ENCODE peak calls at places on chromosomes 12 and 14, in six cellular contexts. G is Karpas-422; N is SJSA1; W is CD8-positive, alpha-beta memory T cell; M is keratinocyte; X is left lung. S is an unnamed sample.

GRCh38 chr12:68290126-68290525 is 36.7 kb upstream of the IL22 start:
- DNase-seq in G (no peak), N (no peak), W (no peak), M (no peak), X (no peak), S (no peak)

GRCh38 chr14:36975834-36976233 is 196.6 kb downstream of the SLC25A21 start:
- DNase-seq in G (peak; percentile 60), N (no peak), W (no peak), M (no peak), X (no peak), S (no peak)

GRCh38 chr12:7905071-7905470 is 30.9 kb downstream of the SLC2A3 start:
- DNase-seq in G (no peak), N (no peak), W (no peak), M (no peak), X (no peak), S (no peak)

GRCh38 chr12:124700810-124701594 is 133.6 kb upstream of the NCOR2 start:
- DNase-seq in G (no peak), N (peak; percentile 73), W (no peak), M (no peak), X (peak; percentile 79), S (peak; percentile 62)

GRCh38 chr12:6018265-6018664 is 73.2 kb upstream of the ANO2 start:
- DNase-seq in G (no peak), N (no peak), W (no peak), M (no peak), X (no peak), S (no peak)

GRCh38 chr14:69298131-69299071 is 38.4 kb downstream of the GALNT16 start:
- DNase-seq in G (no peak), N (no peak), W (no peak), M (no peak), X (no peak), S (no peak)

GRCh38 chr14:25833341-25834121 is 764.3 kb downstream of the NOVA1 start:
- DNase-seq in G (peak; percentile 77), N (no peak), W (no peak), M (no peak), X (no peak), S (peak; percentile 15)

GRCh38 chr12:97093187-97093683 is 186.2 kb downstream of the NEDD1 start:
- DNase-seq in G (no peak), N (no peak), W (no peak), M (no peak), X (no peak), S (no peak)

GRCh38 chr14:61153436-61153835 is 127.7 kb downstream of the TMEM30B start:
- DNase-seq in G (no peak), N (peak; percentile 55), W (no peak), M (no peak), X (no peak), S (no peak)

GRCh38 chr12:26867084-26867483 is 34.1 kb upstream of the ITPR2 start:
- DNase-seq in G (no peak), N (no peak), W (no peak), M (no peak), X (no peak), S (no peak)

GRCh38 chr12:113136128-113136989 is 798 bp upstream of the RASAL1 start:
- DNase-seq in G (peak; percentile 72), N (no peak), W (peak; percentile 59), M (no peak), X (no peak), S (no peak)

GRCh38 chr14:73774671-73775070 is 60.5 kb upstream of the PNMA1 start:
- DNase-seq in G (no peak), N (no peak), W (no peak), M (no peak), X (no peak), S (no peak)

GRCh38 chr12:109739747-109740693 is 26.4 kb downstream of the FAM222A start:
- DNase-seq in G (peak; percentile 79), N (no peak), W (peak; percentile 35), M (no peak), X (peak; percentile 28), S (peak; percentile 3)

GRCh38 chr12:15829949-15830348 is 40.8 kb upstream of the EPS8 start:
- DNase-seq in G (no peak), N (peak; percentile 26), W (no peak), M (no peak), X (no peak), S (no peak)

GRCh38 chr12:121811434-121812319 is 7.9 kb downstream of the SETD1B start:
- DNase-seq in G (peak; percentile 86), N (peak; percentile 62), W (peak; percentile 75), M (no peak), X (peak; percentile 95), S (peak; percentile 80)

GRCh38 chr12:4855121-4855924 is 54.4 kb upstream of the KCNA1 start:
- DNase-seq in G (peak; percentile 91), N (peak; percentile 66), W (peak; percentile 53), M (peak; percentile 35), X (no peak), S (peak; percentile 25)

GRCh38 chr12:42508913-42509312 is 80.6 kb downstream of the PRICKLE1 start:
- DNase-seq in G (no peak), N (no peak), W (no peak), M (no peak), X (no peak), S (no peak)

GRCh38 chr14:71749613-71750238 is 182.5 kb upstream of the RGS6 start:
- DNase-seq in G (no peak), N (no peak), W (no peak), M (no peak), X (no peak), S (no peak)

GRCh38 chr12:15856097-15856982 is 25.8 kb upstream of the STRAP start:
- DNase-seq in G (peak; percentile 85), N (peak; percentile 49), W (peak; percentile 50), M (no peak), X (peak; percentile 5), S (no peak)

GRCh38 chr12:46402861-46403731 is 30.5 kb upstream of the SLC38A2 start:
- DNase-seq in G (no peak), N (peak; percentile 79), W (no peak), M (no peak), X (no peak), S (no peak)

GRCh38 chr12:108779998-108780688 is 48.8 kb upstream of the CORO1C start:
- DNase-seq in G (no peak), N (no peak), W (no peak), M (no peak), X (no peak), S (no peak)

GRCh38 chr12:40144023-40144422 is 38.1 kb upstream of the SLC2A13 start:
- DNase-seq in G (no peak), N (peak; percentile 59), W (no peak), M (no peak), X (no peak), S (no peak)

GRCh38 chr12:15592934-15593333 is 196.3 kb downstream of the EPS8 start:
- DNase-seq in G (no peak), N (no peak), W (no peak), M (no peak), X (no peak), S (no peak)

GRCh38 chr12:13390381-13390856 is 193.9 kb downstream of the EMP1 start:
- DNase-seq in G (no peak), N (no peak), W (no peak), M (peak; percentile 52), X (peak; percentile 89), S (peak; percentile 83)

GRCh38 chr12:58906917-58907316 is 13.4 kb downstream of the LRIG3 start:
- DNase-seq in G (no peak), N (no peak), W (no peak), M (no peak), X (no peak), S (no peak)

GRCh38 chr14:90805662-90806548 is 10.3 kb downstream of the TTC7B start:
- DNase-seq in G (no peak), N (no peak), W (no peak), M (no peak), X (no peak), S (no peak)

DNA sequence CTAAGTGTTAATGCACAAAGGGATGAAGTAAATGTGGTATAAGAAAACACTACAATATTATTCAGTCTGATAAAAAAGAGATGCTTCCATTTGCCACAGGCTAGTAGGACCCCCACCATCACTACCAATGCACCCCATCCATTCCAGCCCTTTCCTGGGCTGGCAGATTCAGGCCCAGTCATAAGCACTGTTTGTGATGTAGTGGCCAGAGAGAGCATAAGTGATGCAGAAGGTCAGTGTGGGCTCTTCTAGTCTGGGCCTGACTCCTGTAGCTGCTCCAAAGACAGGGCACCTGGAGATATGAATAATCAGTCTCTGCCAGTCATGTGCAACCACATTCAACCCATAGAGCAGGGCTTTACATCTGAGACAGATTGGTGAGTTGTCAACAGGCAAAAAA is 1294.7 kb downstream of the TMEM121 start:
- DNase-seq in G (no peak), N (no peak), W (no peak), M (no peak), X (no peak), S (no peak)
- H3K27ac ChIP-seq in G (no peak overlapping the region), N (no peak overlapping the region), W (no peak overlapping the region), M (no peak overlapping the region), X (no peak overlapping the region), S (no peak overlapping the region)

GRCh38 chr14:84064756-84065155 is 1465.2 kb upstream of the FLRT2 start:
- DNase-seq in G (no peak), N (no peak), W (no peak), M (no peak), X (no peak), S (no peak)
- H3K4me3 ChIP-seq in G (no peak overlapping the region), N (no peak overlapping the region), W (no peak overlapping the region), M (no peak overlapping the region), X (no peak overlapping the region), S (no peak overlapping the region)

GRCh38 chr14:29649170-29649569 is 278.5 kb downstream of the PRKD1 start:
- DNase-seq in G (no peak), N (no peak), W (no peak), M (no peak), X (no peak), S (no peak)

GRCh38 chr14:29652586-29652985 is 275.1 kb downstream of the PRKD1 start:
- DNase-seq in G (no peak), N (no peak), W (no peak), M (no peak), X (no peak), S (no peak)

GRCh38 chr14:29650554-29651269 is 276.9 kb downstream of the PRKD1 start:
- DNase-seq in G (no peak), N (no peak), W (no peak), M (no peak), X (no peak), S (no peak)

GRCh38 chr14:29653303-29653702 is 274.3 kb downstream of the PRKD1 start:
- DNase-seq in G (no peak), N (no peak), W (no peak), M (no peak), X (no peak), S (no peak)

DNA sequence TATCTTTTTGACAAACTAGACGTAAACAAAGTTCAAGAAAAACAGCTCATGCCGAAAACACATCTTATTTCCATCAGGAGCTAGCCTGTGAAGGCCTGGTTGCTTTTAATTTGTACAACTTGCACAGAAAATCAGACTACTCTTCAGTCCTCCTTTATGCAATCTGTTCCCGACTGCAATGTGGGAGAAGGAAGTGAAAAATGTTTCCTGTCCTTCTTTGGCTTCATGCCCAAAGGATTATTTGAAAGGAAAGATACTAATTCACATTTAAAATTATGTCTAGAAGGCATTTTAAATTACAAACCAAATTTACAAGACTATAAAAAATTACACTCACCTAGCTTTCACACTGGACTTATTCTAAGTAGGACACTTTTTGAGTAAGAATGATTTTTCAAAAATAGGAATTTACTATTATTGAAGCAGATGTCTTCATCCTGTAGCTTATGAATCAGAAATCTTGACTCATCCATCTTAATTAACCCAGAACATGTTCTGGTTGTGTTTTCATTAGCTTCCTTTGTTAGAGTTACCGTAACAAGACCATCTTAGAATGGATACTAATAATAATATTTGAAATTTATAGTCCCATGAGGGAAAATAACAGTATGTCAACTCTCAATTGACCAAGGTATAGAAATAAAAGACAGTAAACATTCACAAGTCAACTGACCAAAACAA is 272.6 kb downstream of the PRKD1 start:
- DNase-seq in G (no peak), N (no peak), W (no peak), M (no peak), X (no peak), S (no peak)
- H3K27ac ChIP-seq in G (no peak overlapping the region), N (no peak overlapping the region), W (no peak overlapping the region), M (no peak overlapping the region), X (no peak overlapping the region), S (no peak overlapping the region)

GRCh38 chr12:132488127-132489077 is 1.5 kb upstream of the FBRSL1 start:
- DNase-seq in G (no peak), N (no peak), W (peak; percentile 68), M (no peak), X (peak; percentile 84), S (peak; percentile 40)
- H3K4me3 ChIP-seq in G (no peak overlapping the region), N (no peak overlapping the region), W (peak overlapping the region; percentile 88), M (no peak overlapping the region), X (peak overlapping the region; percentile 64), S (peak overlapping the region; percentile 92)